ENCODE peak calls at places on chromosome 19, in eight cellular contexts. One of them, this sample, is unnamed. For H3K4me1, the result is how much of the 10 kb centered on the place peaks cover.

GRCh38 chr19:16599655-16600346 is 27.6 kb upstream of the SLC35E1 start:
- DNase-seq in breast epithelium: no peak
- DNase-seq in right atrium auricular region: no peak
- DNase-seq in OCI-LY7: peak
- DNase-seq in HAP-1: no peak
- DNase-seq in astrocyte: no peak
- DNase-seq in CD8-positive, alpha-beta memory T cell: no peak
- DNase-seq in colonic mucosa: no peak
- DNase-seq in this sample: no peak

GRCh38 chr19:41218615-41219507 is at the start of gene AXL:
- DNase-seq in breast epithelium: peak
- DNase-seq in OCI-LY7: no peak
- DNase-seq in HAP-1: no peak
- DNase-seq in right atrium auricular region: peak
- DNase-seq in CD8-positive, alpha-beta memory T cell: no peak
- DNase-seq in astrocyte: peak
- DNase-seq in colonic mucosa: peak
- DNase-seq in this sample: peak

GRCh38 chr19:15195987-15196682 is 4.7 kb downstream of the NOTCH3 start:
- DNase-seq in OCI-LY7: no peak
- DNase-seq in CD8-positive, alpha-beta memory T cell: no peak
- DNase-seq in breast epithelium: peak
- DNase-seq in HAP-1: no peak
- DNase-seq in right atrium auricular region: no peak
- DNase-seq in colonic mucosa: peak
- DNase-seq in astrocyte: no peak
- DNase-seq in this sample: no peak

GRCh38 chr19:30131246-30131645 is 189.2 kb downstream of the URI1 start:
- DNase-seq in breast epithelium: no peak
- DNase-seq in colonic mucosa: no peak
- DNase-seq in OCI-LY7: no peak
- DNase-seq in CD8-positive, alpha-beta memory T cell: no peak
- DNase-seq in HAP-1: no peak
- DNase-seq in astrocyte: no peak
- DNase-seq in right atrium auricular region: no peak
- DNase-seq in this sample: no peak

GRCh38 chr19:11699931-11700794 is 38.6 kb downstream of the ZNF823 start:
- DNase-seq in right atrium auricular region: no peak
- DNase-seq in astrocyte: peak
- DNase-seq in CD8-positive, alpha-beta memory T cell: peak
- DNase-seq in breast epithelium: no peak
- DNase-seq in HAP-1: no peak
- DNase-seq in OCI-LY7: peak
- DNase-seq in colonic mucosa: peak
- DNase-seq in this sample: peak

GRCh38 chr19:39413269-39413902 is 917 bp downstream of the PLEKHG2 start:
- DNase-seq in OCI-LY7: peak
- DNase-seq in HAP-1: peak
- DNase-seq in right atrium auricular region: no peak
- DNase-seq in astrocyte: no peak
- DNase-seq in CD8-positive, alpha-beta memory T cell: peak
- DNase-seq in colonic mucosa: peak
- DNase-seq in breast epithelium: no peak
- DNase-seq in this sample: peak

GRCh38 chr19:42601811-42602443 is 7.2 kb upstream of the CEACAM8 start:
- DNase-seq in colonic mucosa: no peak
- DNase-seq in HAP-1: peak
- DNase-seq in breast epithelium: no peak
- DNase-seq in OCI-LY7: peak
- DNase-seq in right atrium auricular region: no peak
- DNase-seq in astrocyte: peak
- DNase-seq in CD8-positive, alpha-beta memory T cell: no peak
- DNase-seq in this sample: peak

GRCh38 chr19:13917888-13918406 is 11.9 kb downstream of the CC2D1A start:
- DNase-seq in astrocyte: no peak
- DNase-seq in right atrium auricular region: no peak
- DNase-seq in CD8-positive, alpha-beta memory T cell: no peak
- DNase-seq in breast epithelium: no peak
- DNase-seq in HAP-1: no peak
- DNase-seq in OCI-LY7: no peak
- DNase-seq in colonic mucosa: no peak
- DNase-seq in this sample: no peak

GRCh38 chr19:41746593-41747227 is 8.6 kb upstream of the CEACAM6 start:
- DNase-seq in OCI-LY7: peak
- DNase-seq in astrocyte: peak
- DNase-seq in right atrium auricular region: no peak
- DNase-seq in colonic mucosa: peak
- DNase-seq in HAP-1: peak
- DNase-seq in breast epithelium: no peak
- DNase-seq in CD8-positive, alpha-beta memory T cell: peak
- DNase-seq in this sample: peak

GRCh38 chr19:1750343-1751021 is 2.8 kb upstream of the ONECUT3 start:
- DNase-seq in right atrium auricular region: no peak
- DNase-seq in OCI-LY7: no peak
- DNase-seq in HAP-1: no peak
- DNase-seq in astrocyte: no peak
- DNase-seq in colonic mucosa: no peak
- DNase-seq in CD8-positive, alpha-beta memory T cell: no peak
- DNase-seq in breast epithelium: no peak
- DNase-seq in this sample: no peak

GRCh38 chr19:12665281-12665573 is 1.3 kb downstream of the MAN2B1 start:
- DNase-seq in CD8-positive, alpha-beta memory T cell: peak
- DNase-seq in breast epithelium: no peak
- DNase-seq in OCI-LY7: peak
- DNase-seq in astrocyte: no peak
- DNase-seq in right atrium auricular region: peak
- DNase-seq in colonic mucosa: peak
- DNase-seq in HAP-1: no peak
- DNase-seq in this sample: no peak

GRCh38 chr19:3162418-3163229 is 15.9 kb upstream of the S1PR4 start:
- DNase-seq in colonic mucosa: no peak
- DNase-seq in OCI-LY7: peak
- DNase-seq in astrocyte: no peak
- DNase-seq in right atrium auricular region: no peak
- DNase-seq in breast epithelium: no peak
- DNase-seq in CD8-positive, alpha-beta memory T cell: no peak
- DNase-seq in HAP-1: no peak
- DNase-seq in this sample: no peak

GRCh38 chr19:35352177-35352447 is 4.4 kb downstream of the FFAR1 start:
- DNase-seq in OCI-LY7: no peak
- DNase-seq in breast epithelium: peak
- DNase-seq in astrocyte: no peak
- DNase-seq in HAP-1: no peak
- DNase-seq in CD8-positive, alpha-beta memory T cell: no peak
- DNase-seq in colonic mucosa: no peak
- DNase-seq in right atrium auricular region: no peak
- DNase-seq in this sample: no peak

GRCh38 chr19:44010468-44010867 is 7.7 kb downstream of the ZNF230 start:
- DNase-seq in right atrium auricular region: no peak
- DNase-seq in breast epithelium: no peak
- DNase-seq in OCI-LY7: no peak
- DNase-seq in astrocyte: no peak
- DNase-seq in HAP-1: no peak
- DNase-seq in colonic mucosa: no peak
- DNase-seq in CD8-positive, alpha-beta memory T cell: no peak
- DNase-seq in this sample: no peak

GRCh38 chr19:47231215-47232054 is 436 bp upstream of the BBC3 start:
- DNase-seq in HAP-1: peak
- DNase-seq in astrocyte: peak
- DNase-seq in right atrium auricular region: no peak
- DNase-seq in breast epithelium: peak
- DNase-seq in CD8-positive, alpha-beta memory T cell: peak
- DNase-seq in OCI-LY7: peak
- DNase-seq in colonic mucosa: peak
- DNase-seq in this sample: peak

GRCh38 chr19:47227347-47228167 is 3.4 kb downstream of the BBC3 start:
- DNase-seq in HAP-1: peak
- DNase-seq in CD8-positive, alpha-beta memory T cell: peak
- DNase-seq in OCI-LY7: peak
- DNase-seq in right atrium auricular region: peak
- DNase-seq in breast epithelium: peak
- DNase-seq in colonic mucosa: peak
- DNase-seq in astrocyte: peak
- DNase-seq in this sample: peak

GRCh38 chr19:49570997-49571676 is 9.2 kb downstream of the NOSIP start:
- DNase-seq in colonic mucosa: peak
- DNase-seq in HAP-1: peak
- DNase-seq in astrocyte: no peak
- DNase-seq in right atrium auricular region: no peak
- DNase-seq in breast epithelium: no peak
- DNase-seq in CD8-positive, alpha-beta memory T cell: no peak
- DNase-seq in OCI-LY7: peak
- DNase-seq in this sample: no peak

GRCh38 chr19:33294058-33294798 is 8.1 kb downstream of the CEBPA start:
- DNase-seq in astrocyte: no peak
- DNase-seq in OCI-LY7: no peak
- DNase-seq in CD8-positive, alpha-beta memory T cell: no peak
- DNase-seq in HAP-1: no peak
- DNase-seq in breast epithelium: no peak
- DNase-seq in colonic mucosa: no peak
- DNase-seq in right atrium auricular region: no peak
- DNase-seq in this sample: no peak
- H3K4me1 ChIP-seq in astrocyte: under half
- H3K4me1 ChIP-seq in OCI-LY7: under half
- H3K4me1 ChIP-seq in CD8-positive, alpha-beta memory T cell: under half
- H3K4me1 ChIP-seq in HAP-1: under half
- H3K4me1 ChIP-seq in breast epithelium: under half
- H3K4me1 ChIP-seq in colonic mucosa: under half
- H3K4me1 ChIP-seq in right atrium auricular region: under half
- H3K4me1 ChIP-seq in this sample: under half

DNA sequence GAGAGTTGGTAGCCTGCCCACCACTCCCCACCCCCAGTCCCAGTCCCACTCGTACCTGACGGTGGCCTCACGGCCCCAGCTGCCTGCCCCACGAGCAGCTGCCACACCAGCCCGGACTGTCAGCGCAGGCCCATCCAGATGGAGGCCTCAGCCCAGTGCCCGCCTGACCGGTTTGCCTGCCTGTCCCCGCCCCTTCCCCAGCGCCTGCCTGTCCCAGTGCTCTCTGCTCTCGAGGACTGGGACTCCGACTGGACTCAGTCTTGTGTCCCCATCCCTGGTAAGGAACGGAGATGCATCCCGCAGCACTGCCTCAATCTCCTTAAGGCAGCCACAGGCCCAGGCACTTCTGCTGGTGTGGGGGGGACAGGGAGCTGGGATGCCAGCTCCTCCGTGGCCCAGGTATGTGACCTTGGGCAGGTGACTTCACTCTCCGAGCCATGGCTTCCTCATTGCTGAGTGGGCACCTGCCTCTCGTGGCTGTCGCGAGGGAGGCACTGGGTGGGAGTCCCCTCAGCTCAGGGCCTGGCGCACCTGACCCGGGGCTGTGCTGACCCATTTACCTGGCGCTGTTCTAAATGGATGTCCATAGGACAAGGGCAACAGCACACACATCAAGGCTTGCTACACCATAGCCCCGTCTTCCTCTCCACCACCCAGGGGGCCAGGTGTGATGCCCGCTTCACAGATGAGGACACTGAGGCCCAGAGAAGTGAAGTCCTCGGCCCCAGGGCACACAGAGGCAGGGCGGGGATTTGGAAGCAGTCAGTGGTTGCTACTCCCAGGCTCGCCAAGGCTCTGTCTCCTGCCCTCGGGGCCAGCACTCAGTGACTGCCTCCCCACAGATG is at the start of gene NKPD1:
- DNase-seq in HAP-1: no peak
- DNase-seq in colonic mucosa: peak
- DNase-seq in astrocyte: no peak
- DNase-seq in right atrium auricular region: no peak
- DNase-seq in OCI-LY7: no peak
- DNase-seq in breast epithelium: peak
- DNase-seq in CD8-positive, alpha-beta memory T cell: no peak
- DNase-seq in this sample: no peak
- H3K4me1 ChIP-seq in HAP-1: under half
- H3K4me1 ChIP-seq in colonic mucosa: under half
- H3K4me1 ChIP-seq in astrocyte: under half
- H3K4me1 ChIP-seq in right atrium auricular region: under half
- H3K4me1 ChIP-seq in OCI-LY7: under half
- H3K4me1 ChIP-seq in breast epithelium: under half
- H3K4me1 ChIP-seq in CD8-positive, alpha-beta memory T cell: under half
- H3K4me1 ChIP-seq in this sample: under half

DNA sequence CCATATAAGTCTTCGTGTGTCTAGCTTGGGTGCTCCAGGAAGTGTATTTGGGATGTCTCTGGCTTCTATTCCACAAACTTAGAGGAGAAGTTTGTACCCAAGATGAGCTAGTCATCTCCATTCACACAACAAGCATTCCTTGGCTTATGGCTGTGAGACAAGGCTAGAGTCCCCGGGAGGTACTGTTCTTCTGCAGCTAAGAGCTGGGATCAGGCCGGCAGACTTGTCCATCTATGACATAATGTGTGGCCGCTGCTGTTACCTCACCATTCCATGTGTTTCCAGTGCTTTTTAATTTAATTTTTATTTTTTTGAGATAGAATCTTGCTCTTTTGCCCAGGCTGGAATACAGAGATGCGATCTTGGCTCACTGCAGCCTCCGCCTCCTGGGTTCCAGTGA is 20.7 kb downstream of the GATAD2A start:
- DNase-seq in HAP-1: no peak
- DNase-seq in CD8-positive, alpha-beta memory T cell: no peak
- DNase-seq in astrocyte: no peak
- DNase-seq in right atrium auricular region: no peak
- DNase-seq in breast epithelium: no peak
- DNase-seq in colonic mucosa: no peak
- DNase-seq in OCI-LY7: no peak
- DNase-seq in this sample: no peak
- H3K4me1 ChIP-seq in HAP-1: under half
- H3K4me1 ChIP-seq in CD8-positive, alpha-beta memory T cell: half or more
- H3K4me1 ChIP-seq in astrocyte: under half
- H3K4me1 ChIP-seq in right atrium auricular region: under half
- H3K4me1 ChIP-seq in breast epithelium: under half
- H3K4me1 ChIP-seq in colonic mucosa: under half
- H3K4me1 ChIP-seq in OCI-LY7: under half
- H3K4me1 ChIP-seq in this sample: under half

GRCh38 chr19:52689804-52690394 is 44.9 kb downstream of the ZNF611 start:
- DNase-seq in breast epithelium: peak
- DNase-seq in astrocyte: no peak
- DNase-seq in right atrium auricular region: peak
- DNase-seq in colonic mucosa: peak
- DNase-seq in HAP-1: no peak
- DNase-seq in OCI-LY7: no peak
- DNase-seq in CD8-positive, alpha-beta memory T cell: peak
- DNase-seq in this sample: no peak

GRCh38 chr19:52690395-52691214 is 44.2 kb downstream of the ZNF611 start:
- DNase-seq in OCI-LY7: peak
- DNase-seq in CD8-positive, alpha-beta memory T cell: peak
- DNase-seq in right atrium auricular region: peak
- DNase-seq in HAP-1: peak
- DNase-seq in colonic mucosa: peak
- DNase-seq in astrocyte: peak
- DNase-seq in breast epithelium: peak
- DNase-seq in this sample: peak

GRCh38 chr19:52691737-52692136 is 43.1 kb downstream of the ZNF611 start:
- DNase-seq in HAP-1: no peak
- DNase-seq in breast epithelium: no peak
- DNase-seq in OCI-LY7: peak
- DNase-seq in right atrium auricular region: no peak
- DNase-seq in colonic mucosa: no peak
- DNase-seq in astrocyte: no peak
- DNase-seq in CD8-positive, alpha-beta memory T cell: no peak
- DNase-seq in this sample: no peak

GRCh38 chr19:52692431-52693008 is 42.3 kb downstream of the ZNF611 start:
- DNase-seq in astrocyte: no peak
- DNase-seq in colonic mucosa: no peak
- DNase-seq in HAP-1: no peak
- DNase-seq in breast epithelium: no peak
- DNase-seq in OCI-LY7: no peak
- DNase-seq in CD8-positive, alpha-beta memory T cell: no peak
- DNase-seq in right atrium auricular region: no peak
- DNase-seq in this sample: no peak

GRCh38 chr19:52691215-52691610 is 43.6 kb downstream of the ZNF611 start:
- DNase-seq in breast epithelium: no peak
- DNase-seq in right atrium auricular region: no peak
- DNase-seq in CD8-positive, alpha-beta memory T cell: no peak
- DNase-seq in astrocyte: no peak
- DNase-seq in HAP-1: no peak
- DNase-seq in OCI-LY7: no peak
- DNase-seq in colonic mucosa: no peak
- DNase-seq in this sample: no peak
- H3K4me1 ChIP-seq in breast epithelium: under half
- H3K4me1 ChIP-seq in right atrium auricular region: under half
- H3K4me1 ChIP-seq in CD8-positive, alpha-beta memory T cell: under half
- H3K4me1 ChIP-seq in astrocyte: under half
- H3K4me1 ChIP-seq in HAP-1: under half
- H3K4me1 ChIP-seq in OCI-LY7: under half
- H3K4me1 ChIP-seq in colonic mucosa: under half
- H3K4me1 ChIP-seq in this sample: under half